ENCODE peak calls at places on chromosomes 7 and 10, in four cellular contexts. One of them, this sample, is unnamed.

GRCh38 chr10:67772894-67773511 is 65.0 kb downstream of the DNAJC12 start:
- DNase-seq in LHCN-M2: peak; percentile 35
- DNase-seq in stimulated activated CD4-positive, alpha-beta T cell treated with anti-CD3 and anti-CD28 coated beads, Interleukin-1b, Interleukin-23, amount 100 ng/mL, for 48 hours: no peak
- DNase-seq in MV-4-11: peak; percentile 99
- DNase-seq in this sample: no peak

GRCh38 chr7:45027774-45028114 is 27.7 kb downstream of the CCM2 start:
- DNase-seq in LHCN-M2: no peak
- DNase-seq in stimulated activated CD4-positive, alpha-beta T cell treated with anti-CD3 and anti-CD28 coated beads, Interleukin-1b, Interleukin-23, amount 100 ng/mL, for 48 hours: no peak
- DNase-seq in MV-4-11: no peak
- DNase-seq in this sample: no peak

GRCh38 chr7:105954711-105955110 is 8.4 kb upstream of the CDHR3 start:
- DNase-seq in LHCN-M2: no peak
- DNase-seq in stimulated activated CD4-positive, alpha-beta T cell treated with anti-CD3 and anti-CD28 coated beads, Interleukin-1b, Interleukin-23, amount 100 ng/mL, for 48 hours: no peak
- DNase-seq in MV-4-11: no peak
- DNase-seq in this sample: no peak

GRCh38 chr7:110105840-110106239 is 985.1 kb upstream of the LRRN3 start:
- DNase-seq in LHCN-M2: no peak
- DNase-seq in stimulated activated CD4-positive, alpha-beta T cell treated with anti-CD3 and anti-CD28 coated beads, Interleukin-1b, Interleukin-23, amount 100 ng/mL, for 48 hours: no peak
- DNase-seq in MV-4-11: no peak
- DNase-seq in this sample: no peak

GRCh38 chr7:17069146-17069545 is 187.4 kb upstream of the AGR3 start:
- DNase-seq in LHCN-M2: no peak
- DNase-seq in stimulated activated CD4-positive, alpha-beta T cell treated with anti-CD3 and anti-CD28 coated beads, Interleukin-1b, Interleukin-23, amount 100 ng/mL, for 48 hours: no peak
- DNase-seq in MV-4-11: peak; percentile 52
- DNase-seq in this sample: no peak

GRCh38 chr7:105611856-105612775 is 30.8 kb upstream of the EFCAB10 start:
- DNase-seq in LHCN-M2: peak; percentile 19
- DNase-seq in stimulated activated CD4-positive, alpha-beta T cell treated with anti-CD3 and anti-CD28 coated beads, Interleukin-1b, Interleukin-23, amount 100 ng/mL, for 48 hours: no peak
- DNase-seq in MV-4-11: no peak
- DNase-seq in this sample: no peak

GRCh38 chr7:130884437-130885417 is 150.7 kb upstream of the KLF14 start:
- DNase-seq in LHCN-M2: peak; percentile 42
- DNase-seq in stimulated activated CD4-positive, alpha-beta T cell treated with anti-CD3 and anti-CD28 coated beads, Interleukin-1b, Interleukin-23, amount 100 ng/mL, for 48 hours: no peak
- DNase-seq in MV-4-11: no peak
- DNase-seq in this sample: no peak

GRCh38 chr7:108875139-108875538 is 305.5 kb downstream of the DNAJB9 start:
- DNase-seq in LHCN-M2: no peak
- DNase-seq in stimulated activated CD4-positive, alpha-beta T cell treated with anti-CD3 and anti-CD28 coated beads, Interleukin-1b, Interleukin-23, amount 100 ng/mL, for 48 hours: peak; percentile 9
- DNase-seq in MV-4-11: peak; percentile 3
- DNase-seq in this sample: no peak

GRCh38 chr10:129621062-129621461 is 154.0 kb downstream of the MGMT start:
- DNase-seq in LHCN-M2: no peak
- DNase-seq in stimulated activated CD4-positive, alpha-beta T cell treated with anti-CD3 and anti-CD28 coated beads, Interleukin-1b, Interleukin-23, amount 100 ng/mL, for 48 hours: no peak
- DNase-seq in MV-4-11: no peak
- DNase-seq in this sample: no peak

GRCh38 chr10:45063605-45064231 is 63.0 kb downstream of the ZNF22 start:
- DNase-seq in LHCN-M2: peak; percentile 2
- DNase-seq in stimulated activated CD4-positive, alpha-beta T cell treated with anti-CD3 and anti-CD28 coated beads, Interleukin-1b, Interleukin-23, amount 100 ng/mL, for 48 hours: no peak
- DNase-seq in MV-4-11: peak; percentile 44
- DNase-seq in this sample: no peak

GRCh38 chr7:38241071-38241470 is 32.4 kb downstream of the TARP start:
- DNase-seq in LHCN-M2: no peak
- DNase-seq in stimulated activated CD4-positive, alpha-beta T cell treated with anti-CD3 and anti-CD28 coated beads, Interleukin-1b, Interleukin-23, amount 100 ng/mL, for 48 hours: no peak
- DNase-seq in MV-4-11: no peak
- DNase-seq in this sample: no peak

GRCh38 chr7:127905491-127906330 is 125.5 kb downstream of the LRRC4 start:
- DNase-seq in LHCN-M2: peak; percentile 44
- DNase-seq in stimulated activated CD4-positive, alpha-beta T cell treated with anti-CD3 and anti-CD28 coated beads, Interleukin-1b, Interleukin-23, amount 100 ng/mL, for 48 hours: peak; percentile 37
- DNase-seq in MV-4-11: no peak
- DNase-seq in this sample: no peak

GRCh38 chr7:125122225-125122624 is 192.6 kb upstream of the POT1 start:
- DNase-seq in LHCN-M2: no peak
- DNase-seq in stimulated activated CD4-positive, alpha-beta T cell treated with anti-CD3 and anti-CD28 coated beads, Interleukin-1b, Interleukin-23, amount 100 ng/mL, for 48 hours: no peak
- DNase-seq in MV-4-11: no peak
- DNase-seq in this sample: no peak

GRCh38 chr7:26863504-26864308 is 684 bp downstream of the SKAP2 start:
- DNase-seq in LHCN-M2: peak; percentile 49
- DNase-seq in stimulated activated CD4-positive, alpha-beta T cell treated with anti-CD3 and anti-CD28 coated beads, Interleukin-1b, Interleukin-23, amount 100 ng/mL, for 48 hours: peak; percentile 1
- DNase-seq in MV-4-11: peak; percentile 70
- DNase-seq in this sample: no peak

GRCh38 chr10:88791924-88792323 is 10.6 kb upstream of the LIPM start:
- DNase-seq in LHCN-M2: peak; percentile 46
- DNase-seq in stimulated activated CD4-positive, alpha-beta T cell treated with anti-CD3 and anti-CD28 coated beads, Interleukin-1b, Interleukin-23, amount 100 ng/mL, for 48 hours: no peak
- DNase-seq in MV-4-11: no peak
- DNase-seq in this sample: no peak

GRCh38 chr7:148963583-148964509 is 64.5 kb downstream of the PDIA4 start:
- DNase-seq in LHCN-M2: no peak
- DNase-seq in stimulated activated CD4-positive, alpha-beta T cell treated with anti-CD3 and anti-CD28 coated beads, Interleukin-1b, Interleukin-23, amount 100 ng/mL, for 48 hours: no peak
- DNase-seq in MV-4-11: peak; percentile 11
- DNase-seq in this sample: no peak

GRCh38 chr7:18708204-18708603 is 212.7 kb downstream of the HDAC9 start:
- DNase-seq in LHCN-M2: no peak
- DNase-seq in stimulated activated CD4-positive, alpha-beta T cell treated with anti-CD3 and anti-CD28 coated beads, Interleukin-1b, Interleukin-23, amount 100 ng/mL, for 48 hours: no peak
- DNase-seq in MV-4-11: no peak
- DNase-seq in this sample: no peak

GRCh38 chr10:78541528-78542470 is 508.1 kb downstream of the RPS24 start:
- DNase-seq in LHCN-M2: no peak
- DNase-seq in stimulated activated CD4-positive, alpha-beta T cell treated with anti-CD3 and anti-CD28 coated beads, Interleukin-1b, Interleukin-23, amount 100 ng/mL, for 48 hours: peak; percentile 7
- DNase-seq in MV-4-11: no peak
- DNase-seq in this sample: no peak

GRCh38 chr7:135597181-135597925 is 39.6 kb downstream of the NUP205 start:
- DNase-seq in LHCN-M2: peak; percentile 5
- DNase-seq in stimulated activated CD4-positive, alpha-beta T cell treated with anti-CD3 and anti-CD28 coated beads, Interleukin-1b, Interleukin-23, amount 100 ng/mL, for 48 hours: no peak
- DNase-seq in MV-4-11: no peak
- DNase-seq in this sample: no peak